ENCODE peak calls at places on chromosome 19, in five cellular contexts. E is heart left ventricle, Y is upper lobe of left lung, H is endothelial cell, M is WTC11. W is an unnamed sample.

GRCh38 chr19:53546766-53547541 is 9.0 kb downstream of the ZNF331 start:
- DNase-seq in M (no peak), H (no peak), E (no peak), Y (no peak), W (no peak)

GRCh38 chr19:48530044-48530720 is 18.5 kb upstream of the LMTK3 start:
- DNase-seq in E (no peak), H (no peak), Y (no peak), M (no peak), W (no peak)

GRCh38 chr19:19615086-19615485 is 3.4 kb downstream of the PBX4 start:
- DNase-seq in M (no peak), E (no peak), H (no peak), Y (no peak), W (no peak)

GRCh38 chr19:18589380-18590272 is 1.0 kb downstream of the REX1BD start:
- DNase-seq in H (peak; percentile 76), E (peak; percentile 73), M (peak; percentile 82), Y (peak; percentile 65), W (no peak)

GRCh38 chr19:24032651-24033050 is 54.3 kb upstream of the ZNF254 start:
- DNase-seq in Y (no peak), H (no peak), E (no peak), M (no peak), W (no peak)

GRCh38 chr19:33532859-33533455 is 11.4 kb upstream of the PEPD start:
- DNase-seq in M (peak; percentile 53), H (peak; percentile 48), E (no peak), Y (no peak), W (no peak)

GRCh38 chr19:17777840-17778620 is 16.9 kb upstream of the B3GNT3 start:
- DNase-seq in Y (peak; percentile 78), H (peak; percentile 60), E (peak; percentile 52), M (peak; percentile 96), W (no peak)

GRCh38 chr19:55053735-55054134 is 9.2 kb downstream of the RDH13 start:
- DNase-seq in M (no peak), E (no peak), Y (no peak), H (no peak), W (no peak)

DNA sequence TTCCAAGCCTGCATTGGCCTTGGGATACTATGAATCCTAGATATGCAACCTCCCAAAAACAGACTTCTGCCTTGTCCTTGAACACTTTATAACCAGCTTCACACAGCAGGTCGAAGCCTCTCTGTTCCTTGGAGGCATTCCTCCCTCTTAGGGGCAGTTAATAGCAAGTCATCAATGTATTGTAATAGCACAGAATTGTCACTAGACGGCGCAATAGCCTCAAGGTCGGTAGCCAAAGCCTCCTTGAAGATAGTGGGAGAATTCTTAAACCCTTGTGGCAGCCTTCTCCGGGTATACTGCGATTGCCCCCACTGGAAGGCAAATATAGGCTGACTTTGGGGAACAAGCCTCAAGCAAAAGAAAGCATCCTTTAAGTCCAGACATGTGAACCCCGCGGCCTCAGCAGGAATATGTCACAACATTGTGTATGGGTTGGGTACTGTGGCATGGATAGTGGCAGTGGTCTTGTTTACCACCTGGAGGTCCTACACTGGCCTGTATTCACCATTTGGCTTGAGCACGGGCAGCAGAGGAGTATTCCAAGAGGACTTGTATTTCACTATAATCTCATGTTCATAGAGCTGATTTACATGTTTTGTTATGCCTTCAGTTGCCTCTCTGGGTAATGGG is 61.1 kb downstream of the ZNF431 start:
- DNase-seq in H (peak; percentile 54), M (peak; percentile 34), Y (peak; percentile 28), E (no peak), W (peak; percentile 16)
- TF ChIP-seq CTCF in H (peak; percentile 90), M (peak; percentile 76), Y (peak; percentile 45), E (peak; percentile 63), W (peak; percentile 83)

GRCh38 chr19:4521888-4522242 is 3.6 kb upstream of the PLIN4 start:
- DNase-seq in M (no peak), E (no peak), Y (no peak), H (no peak), W (no peak)

GRCh38 chr19:4525563-4526002 is 7.3 kb upstream of the PLIN4 start:
- DNase-seq in Y (no peak), E (no peak), M (no peak), H (no peak), W (no peak)

GRCh38 chr19:4524808-4525562 is 6.7 kb upstream of the PLIN4 start:
- DNase-seq in E (peak; percentile 60), M (peak; percentile 87), H (peak; percentile 77), Y (no peak), W (peak; percentile 77)

GRCh38 chr19:4522291-4523002 is 4.2 kb upstream of the PLIN4 start:
- DNase-seq in Y (no peak), H (no peak), E (no peak), M (no peak), W (no peak)

DNA sequence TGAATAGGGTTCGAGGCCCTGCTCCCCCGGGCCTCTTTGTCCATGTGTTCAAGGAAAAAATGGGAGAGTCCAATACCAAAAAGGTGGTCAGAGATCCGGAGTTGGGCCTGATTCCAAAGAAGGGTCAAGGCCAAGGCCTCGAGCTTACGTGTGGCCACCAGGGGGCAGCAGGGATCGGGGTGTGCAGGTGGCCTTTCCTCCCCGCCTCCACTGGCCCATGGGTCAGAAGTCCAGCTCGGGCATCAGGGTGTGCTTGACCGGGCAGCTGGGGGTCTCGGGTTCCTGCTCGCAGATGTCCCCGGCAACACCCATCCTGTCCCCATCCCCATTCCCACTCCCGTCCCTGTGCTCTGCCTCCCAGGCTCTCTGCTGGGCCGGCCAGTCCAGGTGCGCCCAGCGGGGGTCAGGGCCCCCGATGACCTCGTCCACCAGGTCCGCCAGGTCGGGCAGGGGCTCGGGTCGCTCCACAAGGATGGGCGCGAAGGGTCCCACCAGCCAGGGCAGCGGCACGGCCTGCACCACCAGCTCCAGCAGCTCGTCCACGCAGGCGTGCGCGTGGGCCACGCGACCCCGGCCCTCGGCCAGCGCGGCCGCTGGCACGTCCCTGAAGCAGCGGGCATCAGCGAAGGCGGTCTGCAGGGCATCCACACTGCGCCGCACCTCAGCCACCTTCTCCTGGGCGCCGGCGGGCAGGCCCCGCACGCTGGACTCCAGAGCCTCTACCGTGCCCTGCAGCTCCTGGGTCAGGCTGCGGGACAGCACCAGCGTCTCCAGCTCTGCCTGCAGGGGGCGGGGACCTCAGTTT is 5.2 kb upstream of the PLIN4 start:
- DNase-seq in E (peak; percentile 61), Y (peak; percentile 69), H (peak; percentile 60), M (peak; percentile 76), W (peak; percentile 70)
- TF ChIP-seq CTCF in E (peak; percentile 62), Y (peak; percentile 65), H (peak; percentile 75), M (peak; percentile 80), W (peak; percentile 51)

DNA sequence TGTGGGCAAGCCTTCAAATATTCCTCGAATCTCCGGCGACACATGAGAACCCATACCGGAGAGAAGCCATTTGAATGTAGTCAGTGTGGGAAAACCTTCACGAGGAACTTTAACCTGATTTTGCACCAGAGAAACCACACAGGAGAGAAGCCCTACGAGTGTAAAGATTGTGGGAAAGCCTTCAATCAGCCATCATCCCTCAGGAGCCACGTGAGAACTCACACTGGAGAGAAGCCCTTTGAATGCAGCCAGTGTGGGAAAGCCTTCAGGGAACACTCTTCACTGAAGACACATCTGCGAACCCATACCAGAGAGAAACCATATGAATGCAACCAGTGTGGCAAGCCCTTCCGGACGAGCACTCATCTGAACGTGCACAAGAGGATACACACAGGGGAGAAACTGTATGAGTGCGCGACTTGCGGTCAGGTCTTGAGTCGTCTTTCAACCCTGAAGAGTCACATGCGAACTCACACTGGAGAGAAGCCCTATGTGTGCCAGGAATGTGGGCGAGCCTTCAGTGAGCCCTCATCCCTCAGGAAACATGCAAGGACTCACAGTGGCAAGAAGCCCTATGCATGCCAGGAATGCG is 28.8 kb downstream of the ZNF333 start:
- DNase-seq in E (no peak), M (no peak), H (no peak), Y (no peak), W (no peak)
- TF ChIP-seq CTCF in E (no peak), M (no peak), H (no peak), Y (no peak), W (no peak)

GRCh38 chr19:21264891-21265290 is 64.3 kb downstream of the ZNF708 start:
- DNase-seq in Y (no peak), M (no peak), E (no peak), H (no peak), W (no peak)
- TF ChIP-seq CTCF in Y (no peak), M (no peak), E (no peak), H (no peak), W (no peak)

GRCh38 chr19:58520257-58520599 is 618 bp upstream of the ZBTB45 start:
- DNase-seq in H (no peak), Y (no peak), E (no peak), M (no peak), W (no peak)

GRCh38 chr19:58516964-58517833 is 2.4 kb downstream of the ZBTB45 start:
- DNase-seq in H (no peak), Y (no peak), M (peak; percentile 42), E (no peak), W (no peak)

GRCh38 chr19:58519355-58520256 is at the start of gene ZBTB45:
- DNase-seq in E (peak; percentile 93), M (peak; percentile 92), H (peak; percentile 91), Y (peak; percentile 93), W (no peak)

GRCh38 chr19:58519087-58519354 is 589 bp downstream of the ZBTB45 start:
- DNase-seq in Y (peak; percentile 72), H (peak; percentile 74), E (peak; percentile 70), M (peak; percentile 80), W (no peak)

GRCh38 chr19:58518261-58519086 is 1.1 kb downstream of the ZBTB45 start:
- DNase-seq in M (no peak), Y (no peak), H (no peak), E (no peak), W (no peak)
- TF ChIP-seq CTCF in M (no peak), Y (no peak), H (no peak), E (peak; percentile 58), W (no peak)

GRCh38 chr19:43589277-43589676 is 6.7 kb downstream of the IRGQ start:
- DNase-seq in Y (no peak), M (no peak), H (no peak), E (no peak), W (no peak)
- TF ChIP-seq CTCF in Y (no peak), M (no peak), H (no peak), E (no peak), W (no peak)

DNA sequence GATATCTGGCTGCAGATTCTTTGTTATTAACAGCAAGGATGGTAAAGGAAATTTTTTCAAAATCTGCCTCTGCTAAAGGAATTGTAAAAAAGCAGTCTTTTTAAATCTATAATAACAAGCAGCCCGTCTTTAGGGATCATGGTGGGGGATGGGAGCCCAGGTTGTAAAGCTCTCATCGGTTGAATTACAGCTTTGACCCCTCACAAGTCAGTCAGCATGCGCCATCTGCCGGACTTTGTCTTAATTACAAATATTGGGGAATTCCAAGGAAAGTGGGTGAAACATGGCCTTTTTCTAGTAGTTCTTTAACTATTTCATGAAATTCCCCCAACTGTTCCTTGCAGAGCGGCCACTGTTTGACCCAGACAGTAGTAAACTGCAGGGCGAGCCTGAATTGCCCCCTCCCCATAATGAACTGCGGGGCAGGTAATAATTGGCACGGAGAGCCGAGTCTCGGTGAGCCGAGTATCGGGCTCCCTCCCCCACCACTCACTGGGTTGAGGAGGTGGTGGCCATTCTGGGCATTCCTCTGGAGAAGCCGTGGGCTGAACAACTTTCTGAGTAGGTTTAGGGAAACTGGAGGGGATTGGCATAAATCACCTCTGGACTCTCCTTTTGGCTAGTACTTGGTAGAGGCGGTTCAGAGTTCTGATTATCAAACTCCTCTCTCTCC is 11.6 kb downstream of the ZNF578 start:
- DNase-seq in M (peak; percentile 73), H (peak; percentile 30), Y (no peak), E (no peak), W (peak; percentile 43)
- TF ChIP-seq CTCF in M (peak; percentile 28), H (peak; percentile 55), Y (no peak), E (no peak), W (peak; percentile 73)